ENCODE peak calls at places on chromosomes 6 and 20, in four cellular contexts. M, Z, H and L are unnamed samples.
A peak's percentile ranks its signal among the peaks of the same experiment; 100 is the strongest.

GRCh38 chr6:75205776-75206334 is at the start of gene COL12A1:
- DNase-seq in M (peak; percentile 72), Z (peak; percentile 100), H (peak; percentile 99), L (no peak)

GRCh38 chr20:699342-699741 is 23.7 kb upstream of the SCRT2 start:
- DNase-seq in M (no peak), Z (no peak), H (no peak), L (no peak)

GRCh38 chr6:140071601-140072062 is 697.2 kb upstream of the CITED2 start:
- DNase-seq in M (no peak), Z (peak; percentile 96), H (peak; percentile 96), L (no peak)

GRCh38 chr6:159716247-159717086 is 10.8 kb upstream of the WTAP start:
- DNase-seq in M (peak; percentile 88), Z (peak; percentile 99), H (peak; percentile 95), L (no peak)

GRCh38 chr6:145904391-145904790 is 59.8 kb downstream of the SHPRH start:
- DNase-seq in M (no peak), Z (no peak), H (no peak), L (no peak)

GRCh38 chr6:135798751-135799515 is 52.6 kb upstream of the PDE7B start:
- DNase-seq in M (no peak), Z (no peak), H (no peak), L (no peak)

GRCh38 chr20:32152421-32153155 is 43.1 kb downstream of the TM9SF4 start:
- DNase-seq in M (no peak), Z (no peak), H (no peak), L (no peak)

GRCh38 chr6:14000901-14001300 is 76.1 kb downstream of the RNF182 start:
- DNase-seq in M (no peak), Z (peak; percentile 37), H (no peak), L (no peak)

GRCh38 chr6:107408714-107409113 is 50.6 kb downstream of the PDSS2 start:
- DNase-seq in M (no peak), Z (no peak), H (no peak), L (no peak)

GRCh38 chr6:43076928-43077809 is 1.1 kb downstream of the PTK7 start:
- DNase-seq in M (no peak), Z (peak; percentile 53), H (no peak), L (peak; percentile 60)

GRCh38 chr20:49560186-49560585 is 7.8 kb downstream of the PTGIS start:
- DNase-seq in M (no peak), Z (no peak), H (no peak), L (no peak)

GRCh38 chr6:95923518-95923917 is 92.3 kb upstream of the FUT9 start:
- DNase-seq in M (no peak), Z (no peak), H (no peak), L (no peak)

GRCh38 chr20:22757424-22758189 is 173.2 kb upstream of the FOXA2 start:
- DNase-seq in M (no peak), Z (no peak), H (no peak), L (no peak)

GRCh38 chr20:40571625-40572024 is 117.4 kb downstream of the MAFB start:
- DNase-seq in M (no peak), Z (no peak), H (no peak), L (no peak)

GRCh38 chr20:20224806-20225205 is 143.1 kb upstream of the INSM1 start:
- DNase-seq in M (no peak), Z (no peak), H (no peak), L (no peak)

GRCh38 chr6:87237804-87238203 is 82.4 kb downstream of the ZNF292 start:
- DNase-seq in M (no peak), Z (peak; percentile 35), H (peak; percentile 21), L (no peak)

GRCh38 chr20:4512891-4513550 is 208.7 kb upstream of the PRND start:
- DNase-seq in M (no peak), Z (peak; percentile 94), H (peak; percentile 93), L (no peak)

GRCh38 chr6:138509371-138509770 is 10.1 kb upstream of the NHSL1 start:
- DNase-seq in M (no peak), Z (peak; percentile 48), H (peak; percentile 53), L (no peak)

GRCh38 chr6:141103246-141103645 is 1029.5 kb upstream of the GJE1 start:
- DNase-seq in M (no peak), Z (peak; percentile 62), H (peak; percentile 44), L (no peak)

GRCh38 chr20:14925286-14925685 is 587.9 kb upstream of the FLRT3 start:
- DNase-seq in M (no peak), Z (peak; percentile 44), H (no peak), L (no peak)

GRCh38 chr20:63295422-63295821 is 2.4 kb downstream of the COL20A1 start:
- DNase-seq in M (no peak), Z (no peak), H (no peak), L (no peak)

GRCh38 chr20:4161447-4162251 is 146.3 kb upstream of the RNF24 start:
- DNase-seq in M (no peak), Z (no peak), H (no peak), L (no peak)

GRCh38 chr6:129306826-129307225 is 403.2 kb downstream of the ARHGAP18 start:
- DNase-seq in M (no peak), Z (no peak), H (no peak), L (no peak)

GRCh38 chr6:140858381-140858971 is 1274.2 kb upstream of the GJE1 start:
- DNase-seq in M (no peak), Z (no peak), H (peak; percentile 25), L (no peak)

GRCh38 chr20:16624106-16624505 is 50.9 kb upstream of the KIF16B start:
- DNase-seq in M (no peak), Z (no peak), H (no peak), L (no peak)

GRCh38 chr6:2514965-2515543 is 235.7 kb downstream of the MYLK4 start:
- DNase-seq in M (no peak), Z (no peak), H (no peak), L (no peak)

GRCh38 chr6:35318845-35319220 is 21.2 kb downstream of the DEF6 start:
- DNase-seq in M (no peak), Z (no peak), H (no peak), L (no peak)

GRCh38 chr6:2127484-2127911 is 117.9 kb downstream of the GMDS start:
- DNase-seq in M (no peak), Z (no peak), H (no peak), L (no peak)

GRCh38 chr6:113598786-113599185 is 258.4 kb upstream of the MARCKS start:
- DNase-seq in M (no peak), Z (no peak), H (no peak), L (no peak)

GRCh38 chr6:16836186-16836981 is 75.1 kb upstream of the ATXN1 start:
- DNase-seq in M (no peak), Z (peak; percentile 32), H (no peak), L (no peak)

GRCh38 chr6:106122306-106122940 is 36.3 kb downstream of the PRDM1 start:
- DNase-seq in M (no peak), Z (no peak), H (no peak), L (no peak)

GRCh38 chr6:28943557-28944411 is 20.0 kb upstream of the TRIM27 start:
- DNase-seq in M (no peak), Z (peak; percentile 78), H (peak; percentile 76), L (peak; percentile 76)

GRCh38 chr20:35296101-35296554 is 3.9 kb upstream of the FAM83C start:
- DNase-seq in M (no peak), Z (no peak), H (no peak), L (no peak)

GRCh38 chr6:156943167-156943566 is 166.0 kb downstream of the ARID1B start:
- DNase-seq in M (no peak), Z (peak; percentile 52), H (no peak), L (no peak)

GRCh38 chr20:58596244-58597010 is 54.7 kb upstream of the STX16 start:
- DNase-seq in M (no peak), Z (peak; percentile 34), H (no peak), L (no peak)
- TF ChIP-seq CTCF in M (no peak), Z (no peak), H (no peak), L (no peak)

DNA sequence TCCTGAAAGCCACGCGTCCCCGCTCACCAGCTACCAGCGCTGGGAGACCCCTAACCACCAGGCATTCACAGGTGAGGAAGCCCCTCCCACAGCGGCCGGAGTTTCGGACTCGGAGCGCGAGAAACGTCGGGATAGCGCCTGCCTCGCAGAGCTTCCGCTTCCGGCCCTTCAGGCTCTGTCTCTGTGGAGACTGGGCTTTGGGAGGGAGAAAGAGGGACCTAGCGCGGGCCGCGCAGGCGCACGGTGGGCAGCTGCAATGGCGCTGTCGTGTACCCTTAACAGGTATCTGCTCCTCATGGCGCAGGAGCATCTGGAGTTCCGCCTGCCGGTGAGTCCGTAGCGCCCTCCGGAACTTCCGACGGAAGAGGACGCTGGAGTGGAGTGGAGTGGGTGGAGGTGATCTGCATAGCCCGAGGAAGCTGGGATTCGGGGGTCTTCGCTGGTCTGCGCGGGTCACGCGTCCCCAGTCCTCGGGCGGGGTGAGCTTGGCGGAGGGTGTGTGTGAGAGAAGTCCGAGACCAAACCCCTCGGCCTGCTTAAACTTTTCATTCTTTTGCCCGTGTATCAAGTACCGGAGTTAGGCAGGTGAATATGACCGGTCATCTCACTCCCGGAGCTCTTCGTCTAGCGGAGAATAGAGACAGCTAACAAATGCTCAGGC is at the start of gene TRMT11:
- DNase-seq in M (peak; percentile 73), Z (peak; percentile 81), H (peak; percentile 83), L (peak; percentile 88)
- TF ChIP-seq CTCF in M (no peak), Z (no peak), H (peak; percentile 2), L (no peak)

GRCh38 chr6:134063121-134063965 is 10.9 kb upstream of the SLC2A12 start:
- DNase-seq in M (no peak), Z (no peak), H (no peak), L (no peak)
- TF ChIP-seq CTCF in M (no peak), Z (no peak), H (no peak), L (no peak)

GRCh38 chr6:10343320-10343719 is 71.6 kb downstream of the TFAP2A start:
- DNase-seq in M (no peak), Z (no peak), H (no peak), L (no peak)
- TF ChIP-seq CTCF in M (no peak), Z (no peak), H (peak; percentile 54), L (no peak)

GRCh38 chr20:57589123-57589727 is 28.3 kb downstream of the PCK1 start:
- DNase-seq in M (no peak), Z (no peak), H (no peak), L (no peak)

GRCh38 chr20:57591289-57592229 is 28.7 kb downstream of the ZBP1 start:
- DNase-seq in M (no peak), Z (no peak), H (no peak), L (no peak)

GRCh38 chr20:57590485-57591288 is 29.5 kb downstream of the ZBP1 start:
- DNase-seq in M (no peak), Z (no peak), H (no peak), L (no peak)

GRCh38 chr20:57588596-57588995 is 27.7 kb downstream of the PCK1 start:
- DNase-seq in M (no peak), Z (no peak), H (no peak), L (no peak)

GRCh38 chr20:57589728-57590484 is 29.0 kb downstream of the PCK1 start:
- DNase-seq in M (no peak), Z (no peak), H (no peak), L (no peak)
- TF ChIP-seq CTCF in M (no peak), Z (no peak), H (no peak), L (no peak)

DNA sequence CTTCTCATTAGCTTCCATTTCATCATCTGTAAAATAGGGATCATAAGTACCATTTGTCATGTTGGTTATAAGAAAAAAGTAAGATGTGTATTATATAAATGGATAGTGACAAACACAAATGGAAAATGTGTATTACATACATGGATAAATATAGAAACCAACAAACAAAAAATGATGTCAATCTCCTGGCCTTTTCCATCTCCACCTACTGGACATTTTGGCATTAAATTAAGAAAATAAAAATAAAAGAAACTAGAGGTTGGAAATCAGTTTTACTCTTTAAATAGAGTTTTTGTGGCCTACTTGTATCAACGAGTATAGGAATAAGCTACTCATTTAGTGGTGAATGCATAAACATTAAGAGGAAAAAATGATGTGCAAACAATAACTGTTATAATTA is 67.5 kb upstream of the THEMIS start:
- DNase-seq in M (no peak), Z (no peak), H (no peak), L (no peak)
- TF ChIP-seq CTCF in M (no peak), Z (peak; percentile 8), H (peak; percentile 70), L (peak; percentile 47)